ENCODE peak calls at places on chromosomes 1 and 21, in seven cellular contexts. S is coronary artery, W is thoracic aorta, Q is RPMI7951, D is HCEC 1CT, X is Right ventricle myocardium superior, N is T-helper 17 cell. B is an unnamed sample.

GRCh38 chr1:3676581-3677410 is 24.5 kb downstream of the TP73 start:
- DNase-seq in S (no peak), W (no peak), Q (no peak), D (no peak), X (peak), N (no peak), B (peak)

GRCh38 chr21:28699186-28699585 is 293.5 kb downstream of the LTN1 start:
- DNase-seq in S (no peak), W (no peak), Q (no peak), D (no peak), X (no peak), N (no peak), B (no peak)

GRCh38 chr1:2952992-2953391 is 68.3 kb upstream of the ACTRT2 start:
- DNase-seq in S (no peak), W (no peak), Q (no peak), D (no peak), X (peak), N (no peak), B (no peak)

GRCh38 chr21:15051652-15052554 is 12.9 kb downstream of the NRIP1 start:
- DNase-seq in S (no peak), W (no peak), Q (peak), D (peak), X (no peak), N (no peak), B (no peak)

GRCh38 chr1:217542837-217543236 is 88.1 kb downstream of the GPATCH2 start:
- DNase-seq in S (no peak), W (no peak), Q (no peak), D (no peak), X (no peak), N (no peak), B (no peak)

GRCh38 chr1:180603850-180604226 is 28.0 kb upstream of the XPR1 start:
- DNase-seq in S (no peak), W (no peak), Q (no peak), D (no peak), X (no peak), N (no peak), B (no peak)

GRCh38 chr21:42234464-42235241 is 15.7 kb downstream of the ABCG1 start:
- DNase-seq in S (no peak), W (no peak), Q (peak), D (no peak), X (peak), N (peak), B (peak)

GRCh38 chr1:204261746-204262505 is 48.1 kb upstream of the GOLT1A start:
- DNase-seq in S (no peak), W (no peak), Q (peak), D (no peak), X (no peak), N (no peak), B (no peak)

GRCh38 chr1:11320153-11320936 is 47.3 kb downstream of the UBIAD1 start:
- DNase-seq in S (no peak), W (no peak), Q (no peak), D (no peak), X (no peak), N (no peak), B (peak)

GRCh38 chr1:89576016-89576415 is 51.4 kb downstream of the LRRC8B start:
- DNase-seq in S (no peak), W (no peak), Q (no peak), D (no peak), X (no peak), N (no peak), B (no peak)